ENCODE peak calls at places on chromosomes 4 and X, in five cellular contexts. One of them, this sample, is unnamed.

GRCh38 chrX:139533444-139533843 is 2.9 kb downstream of the F9 start:
- DNase-seq in testis: no peak
- DNase-seq in lower lobe of right lung: no peak
- DNase-seq in mesenchymal stem cell: no peak
- DNase-seq in HFF-Myc: no peak
- DNase-seq in this sample: no peak

GRCh38 chr4:108644237-108644636 is 6.2 kb upstream of the OSTC start:
- DNase-seq in testis: no peak
- DNase-seq in lower lobe of right lung: no peak
- DNase-seq in mesenchymal stem cell: peak; percentile 25
- DNase-seq in HFF-Myc: peak; percentile 51
- DNase-seq in this sample: no peak

GRCh38 chr4:151940926-151941617 is 180.3 kb upstream of the GATB start:
- DNase-seq in testis: no peak
- DNase-seq in lower lobe of right lung: no peak
- DNase-seq in mesenchymal stem cell: no peak
- DNase-seq in HFF-Myc: no peak
- DNase-seq in this sample: no peak

GRCh38 chrX:94524867-94525266 is 850.9 kb downstream of the FAM133A start:
- DNase-seq in testis: peak; percentile 12
- DNase-seq in lower lobe of right lung: no peak
- DNase-seq in mesenchymal stem cell: no peak
- DNase-seq in HFF-Myc: no peak
- DNase-seq in this sample: no peak

GRCh38 chr4:61200991-61201526 is 933 bp downstream of the ADGRL3 start:
- DNase-seq in testis: peak; percentile 49
- DNase-seq in lower lobe of right lung: no peak
- DNase-seq in mesenchymal stem cell: peak; percentile 61
- DNase-seq in HFF-Myc: no peak
- DNase-seq in this sample: no peak

GRCh38 chr4:38591617-38592337 is 72.2 kb upstream of the KLF3 start:
- DNase-seq in testis: no peak
- DNase-seq in lower lobe of right lung: no peak
- DNase-seq in mesenchymal stem cell: peak; percentile 64
- DNase-seq in HFF-Myc: no peak
- DNase-seq in this sample: no peak

GRCh38 chr4:34619531-34620109 is 1624.7 kb downstream of the ARAP2 start:
- DNase-seq in testis: no peak
- DNase-seq in lower lobe of right lung: no peak
- DNase-seq in mesenchymal stem cell: peak; percentile 77
- DNase-seq in HFF-Myc: peak; percentile 25
- DNase-seq in this sample: no peak

GRCh38 chr4:87227704-87228560 is 7.5 kb upstream of the KLHL8 start:
- DNase-seq in testis: no peak
- DNase-seq in lower lobe of right lung: no peak
- DNase-seq in mesenchymal stem cell: no peak
- DNase-seq in HFF-Myc: no peak
- DNase-seq in this sample: no peak

GRCh38 chr4:121789470-121789869 is 11.7 kb upstream of the EXOSC9 start:
- DNase-seq in testis: no peak
- DNase-seq in lower lobe of right lung: no peak
- DNase-seq in mesenchymal stem cell: no peak
- DNase-seq in HFF-Myc: no peak
- DNase-seq in this sample: no peak

GRCh38 chr4:47383829-47384427 is 79.6 kb downstream of the COMMD8 start:
- DNase-seq in testis: no peak
- DNase-seq in lower lobe of right lung: no peak
- DNase-seq in mesenchymal stem cell: peak; percentile 61
- DNase-seq in HFF-Myc: peak; percentile 2
- DNase-seq in this sample: no peak

GRCh38 chrX:38803609-38804480 is 2.6 kb downstream of the MID1IP1 start:
- DNase-seq in testis: peak; percentile 87
- DNase-seq in lower lobe of right lung: peak; percentile 91
- DNase-seq in mesenchymal stem cell: peak; percentile 83
- DNase-seq in HFF-Myc: peak; percentile 30
- DNase-seq in this sample: peak; percentile 75

GRCh38 chr4:182085051-182085480 is 158.1 kb upstream of the TENM3 start:
- DNase-seq in testis: no peak
- DNase-seq in lower lobe of right lung: no peak
- DNase-seq in mesenchymal stem cell: no peak
- DNase-seq in HFF-Myc: no peak
- DNase-seq in this sample: no peak

GRCh38 chr4:101277661-101278060 is 69.7 kb downstream of the PPP3CA start:
- DNase-seq in testis: no peak
- DNase-seq in lower lobe of right lung: no peak
- DNase-seq in mesenchymal stem cell: peak; percentile 80
- DNase-seq in HFF-Myc: no peak
- DNase-seq in this sample: no peak

GRCh38 chrX:50483283-50483682 is 12.7 kb upstream of the DGKK start:
- DNase-seq in testis: no peak
- DNase-seq in lower lobe of right lung: no peak
- DNase-seq in mesenchymal stem cell: no peak
- DNase-seq in HFF-Myc: no peak
- DNase-seq in this sample: no peak

GRCh38 chr4:111230265-111230664 is 607.4 kb upstream of the PITX2 start:
- DNase-seq in testis: no peak
- DNase-seq in lower lobe of right lung: no peak
- DNase-seq in mesenchymal stem cell: peak; percentile 7
- DNase-seq in HFF-Myc: no peak
- DNase-seq in this sample: no peak

GRCh38 chrX:35726176-35726575 is 72.0 kb upstream of the MAGEB16 start:
- DNase-seq in testis: peak; percentile 14
- DNase-seq in lower lobe of right lung: no peak
- DNase-seq in mesenchymal stem cell: peak; percentile 6
- DNase-seq in HFF-Myc: no peak
- DNase-seq in this sample: peak; percentile 11

GRCh38 chrX:24259544-24260240 is 54.2 kb downstream of the SUPT20HL2 start:
- DNase-seq in testis: peak; percentile 67
- DNase-seq in lower lobe of right lung: no peak
- DNase-seq in mesenchymal stem cell: peak; percentile 67
- DNase-seq in HFF-Myc: no peak
- DNase-seq in this sample: peak; percentile 19

GRCh38 chrX:2434270-2434669 is 66.5 kb downstream of the DHRSX start:
- DNase-seq in testis: no peak
- DNase-seq in lower lobe of right lung: no peak
- DNase-seq in mesenchymal stem cell: no peak
- DNase-seq in HFF-Myc: no peak
- DNase-seq in this sample: no peak
- H3K4me3 ChIP-seq in testis: no peak overlapping the region
- H3K4me3 ChIP-seq in lower lobe of right lung: no peak overlapping the region
- H3K4me3 ChIP-seq in mesenchymal stem cell: no peak overlapping the region
- H3K4me3 ChIP-seq in HFF-Myc: no peak overlapping the region
- H3K4me3 ChIP-seq in this sample: no peak overlapping the region

GRCh38 chrX:39969826-39970569 is 127.8 kb downstream of the BCOR start:
- DNase-seq in testis: no peak
- DNase-seq in lower lobe of right lung: no peak
- DNase-seq in mesenchymal stem cell: no peak
- DNase-seq in HFF-Myc: no peak
- DNase-seq in this sample: no peak

GRCh38 chrX:39967348-39967747 is 130.4 kb downstream of the BCOR start:
- DNase-seq in testis: no peak
- DNase-seq in lower lobe of right lung: no peak
- DNase-seq in mesenchymal stem cell: no peak
- DNase-seq in HFF-Myc: no peak
- DNase-seq in this sample: no peak

GRCh38 chrX:39969099-39969825 is 128.5 kb downstream of the BCOR start:
- DNase-seq in testis: no peak
- DNase-seq in lower lobe of right lung: no peak
- DNase-seq in mesenchymal stem cell: no peak
- DNase-seq in HFF-Myc: no peak
- DNase-seq in this sample: no peak

GRCh38 chrX:39965051-39965573 is 132.6 kb downstream of the BCOR start:
- DNase-seq in testis: no peak
- DNase-seq in lower lobe of right lung: no peak
- DNase-seq in mesenchymal stem cell: no peak
- DNase-seq in HFF-Myc: no peak
- DNase-seq in this sample: no peak

GRCh38 chrX:39966186-39966585 is 131.6 kb downstream of the BCOR start:
- DNase-seq in testis: no peak
- DNase-seq in lower lobe of right lung: no peak
- DNase-seq in mesenchymal stem cell: no peak
- DNase-seq in HFF-Myc: no peak
- DNase-seq in this sample: no peak
- H3K4me3 ChIP-seq in testis: no peak overlapping the region
- H3K4me3 ChIP-seq in lower lobe of right lung: no peak overlapping the region
- H3K4me3 ChIP-seq in mesenchymal stem cell: no peak overlapping the region
- H3K4me3 ChIP-seq in HFF-Myc: no peak overlapping the region
- H3K4me3 ChIP-seq in this sample: no peak overlapping the region

DNA sequence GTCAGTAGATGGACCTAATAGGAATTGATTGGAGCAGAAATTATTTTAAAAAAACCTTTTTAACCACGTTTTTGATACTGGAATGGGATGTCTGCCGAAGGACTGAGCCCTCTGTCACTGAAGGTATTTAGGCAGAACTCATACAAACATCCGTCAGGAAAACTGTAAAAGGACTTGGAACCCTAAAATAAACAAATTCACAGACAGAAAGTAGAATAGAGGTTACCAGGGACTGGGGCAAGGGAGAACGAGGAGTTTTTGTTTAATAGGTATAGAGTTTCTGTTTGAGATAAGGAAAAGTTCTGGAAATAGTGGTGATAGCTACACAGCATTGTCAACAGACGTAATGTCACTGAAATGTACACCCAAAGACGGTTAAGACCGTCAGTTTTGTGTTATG is 105.5 kb downstream of the BCOR start:
- DNase-seq in testis: no peak
- DNase-seq in lower lobe of right lung: no peak
- DNase-seq in mesenchymal stem cell: no peak
- DNase-seq in HFF-Myc: no peak
- DNase-seq in this sample: no peak
- H3K4me3 ChIP-seq in testis: no peak overlapping the region
- H3K4me3 ChIP-seq in lower lobe of right lung: no peak overlapping the region
- H3K4me3 ChIP-seq in mesenchymal stem cell: no peak overlapping the region
- H3K4me3 ChIP-seq in HFF-Myc: no peak overlapping the region
- H3K4me3 ChIP-seq in this sample: no peak overlapping the region

GRCh38 chr4:185079271-185079905 is 61.1 kb downstream of the HELT start:
- DNase-seq in testis: no peak
- DNase-seq in lower lobe of right lung: no peak
- DNase-seq in mesenchymal stem cell: no peak
- DNase-seq in HFF-Myc: no peak
- DNase-seq in this sample: no peak
- H3K4me3 ChIP-seq in testis: no peak overlapping the region
- H3K4me3 ChIP-seq in lower lobe of right lung: no peak overlapping the region
- H3K4me3 ChIP-seq in mesenchymal stem cell: no peak overlapping the region
- H3K4me3 ChIP-seq in HFF-Myc: no peak overlapping the region
- H3K4me3 ChIP-seq in this sample: no peak overlapping the region

DNA sequence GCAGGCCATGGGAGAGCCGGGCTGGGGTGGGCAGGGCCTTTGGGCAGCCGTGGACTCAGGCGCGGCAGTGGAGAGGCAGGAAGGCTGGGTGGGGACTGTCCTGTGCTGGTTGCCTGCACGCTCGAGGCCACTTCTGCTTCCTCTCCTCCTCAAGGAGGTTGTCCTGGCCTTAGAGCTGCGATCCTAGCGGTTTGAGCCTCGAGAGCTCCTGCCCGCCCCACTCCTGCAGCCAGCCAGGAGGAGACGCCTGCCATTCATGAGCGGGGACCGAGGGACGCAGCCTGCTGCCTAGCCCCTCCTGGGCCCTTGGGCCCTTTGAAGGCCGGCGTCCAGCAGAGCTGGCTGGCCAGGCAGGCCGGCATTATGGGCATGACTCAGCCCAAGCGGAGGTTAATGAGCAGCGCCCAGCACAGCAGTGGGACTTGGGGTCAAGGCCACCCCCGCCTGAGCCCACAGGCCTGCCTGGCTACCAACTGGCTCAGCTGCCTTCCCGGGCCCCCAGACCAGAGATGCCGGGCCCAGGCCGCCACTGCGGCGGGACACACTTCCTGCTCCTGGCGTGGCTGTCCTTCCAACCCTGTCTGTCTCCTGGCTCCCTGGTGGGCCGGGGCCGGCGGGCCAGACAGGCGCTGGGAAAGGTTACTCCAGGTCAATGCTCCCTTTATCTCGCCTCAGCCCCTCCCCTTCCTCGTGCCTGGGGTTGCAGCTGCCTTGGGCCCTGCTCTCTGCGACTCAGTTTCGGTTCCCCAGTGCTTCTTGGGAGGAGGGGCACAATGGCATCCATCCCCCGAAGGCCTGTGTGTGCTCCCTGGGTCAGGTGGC is 1.8 kb downstream of the ABCD1 start:
- DNase-seq in testis: peak; percentile 62
- DNase-seq in lower lobe of right lung: peak; percentile 83
- DNase-seq in mesenchymal stem cell: peak; percentile 77
- DNase-seq in HFF-Myc: no peak
- DNase-seq in this sample: no peak
- H3K4me3 ChIP-seq in testis: peak overlapping the region; percentile 79
- H3K4me3 ChIP-seq in lower lobe of right lung: peak overlapping the region; percentile 72
- H3K4me3 ChIP-seq in mesenchymal stem cell: peak overlapping the region; percentile 49
- H3K4me3 ChIP-seq in HFF-Myc: no peak overlapping the region
- H3K4me3 ChIP-seq in this sample: peak overlapping the region; percentile 62

DNA sequence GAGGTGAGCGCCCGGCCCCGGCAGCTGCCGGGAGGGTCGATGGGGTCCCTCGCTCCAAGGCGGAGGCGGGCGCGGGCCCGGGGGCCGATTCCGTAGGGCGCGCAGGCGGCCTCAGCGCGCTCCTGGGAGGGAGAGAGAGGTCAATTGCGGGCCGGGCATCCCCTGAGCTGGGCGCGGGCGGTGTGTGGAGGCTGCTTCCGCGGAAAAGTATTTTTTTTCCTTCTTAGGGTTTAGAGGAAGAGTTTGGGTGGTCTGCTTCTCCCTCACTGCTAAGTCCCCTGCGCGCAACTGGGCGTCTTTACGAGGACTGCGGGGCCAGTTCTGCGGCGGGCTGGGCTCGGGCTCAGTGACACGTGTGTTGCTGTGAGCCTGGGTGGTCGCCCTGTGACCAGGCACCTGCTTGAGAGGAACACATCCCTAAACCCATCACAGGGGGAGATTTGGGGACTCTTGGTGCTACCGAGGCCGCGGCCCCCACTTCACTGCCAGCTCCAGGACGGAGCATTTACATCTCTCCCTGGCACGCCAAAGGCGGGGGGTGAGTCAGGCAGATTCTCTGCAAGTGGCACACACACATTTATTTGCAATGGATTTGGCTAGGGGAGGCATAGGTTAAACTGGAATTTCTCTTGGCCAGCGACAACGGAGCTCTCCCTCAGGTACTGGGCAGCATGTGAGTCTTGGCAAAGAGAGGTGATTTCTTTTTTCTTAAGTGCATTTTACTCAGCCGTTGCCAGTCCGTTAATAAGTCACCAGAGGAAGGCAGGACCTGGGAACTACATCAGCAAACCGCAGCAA is 151.2 kb upstream of the SLC4A4 start:
- DNase-seq in testis: peak; percentile 16
- DNase-seq in lower lobe of right lung: peak; percentile 50
- DNase-seq in mesenchymal stem cell: peak; percentile 66
- DNase-seq in HFF-Myc: no peak
- DNase-seq in this sample: peak; percentile 83
- H3K4me3 ChIP-seq in testis: peak overlapping the region; percentile 62
- H3K4me3 ChIP-seq in lower lobe of right lung: peak overlapping the region; percentile 66
- H3K4me3 ChIP-seq in mesenchymal stem cell: peak overlapping the region; percentile 82
- H3K4me3 ChIP-seq in HFF-Myc: peak overlapping the region; percentile 50
- H3K4me3 ChIP-seq in this sample: peak overlapping the region; percentile 74

GRCh38 chr4:137852326-137852725 is 320.0 kb upstream of the PCDH18 start:
- DNase-seq in testis: no peak
- DNase-seq in lower lobe of right lung: no peak
- DNase-seq in mesenchymal stem cell: no peak
- DNase-seq in HFF-Myc: no peak
- DNase-seq in this sample: no peak

GRCh38 chr4:137851435-137851834 is 319.1 kb upstream of the PCDH18 start:
- DNase-seq in testis: no peak
- DNase-seq in lower lobe of right lung: no peak
- DNase-seq in mesenchymal stem cell: no peak
- DNase-seq in HFF-Myc: no peak
- DNase-seq in this sample: no peak

GRCh38 chr4:137853424-137853823 is 321.1 kb upstream of the PCDH18 start:
- DNase-seq in testis: peak; percentile 36
- DNase-seq in lower lobe of right lung: no peak
- DNase-seq in mesenchymal stem cell: no peak
- DNase-seq in HFF-Myc: no peak
- DNase-seq in this sample: no peak
- H3K4me3 ChIP-seq in testis: peak overlapping the region; percentile 46
- H3K4me3 ChIP-seq in lower lobe of right lung: no peak overlapping the region
- H3K4me3 ChIP-seq in mesenchymal stem cell: no peak overlapping the region
- H3K4me3 ChIP-seq in HFF-Myc: no peak overlapping the region
- H3K4me3 ChIP-seq in this sample: no peak overlapping the region

This sample was measured in LNCaP clone FGC.